ENCODE peak calls at places on chromosome 15, in seven cellular contexts. A is sigmoid colon, X is B cell, M is WTC11, R is psoas muscle, P is A549, K is PC-9. T is an unnamed sample.

GRCh38 chr15:35442734-35443133 is 103.2 kb downstream of the DPH6 start:
- DNase-seq in A (no peak), X (no peak), M (no peak), R (no peak), P (no peak), K (no peak), T (no peak)

GRCh38 chr15:32825219-32825618 is 107.4 kb downstream of the GREM1 start:
- DNase-seq in A (no peak), X (no peak), M (no peak), R (no peak), P (no peak), K (no peak), T (no peak)

GRCh38 chr15:57640935-57641682 is 49.4 kb downstream of the MYZAP start:
- DNase-seq in A (no peak), X (no peak), M (peak), R (no peak), P (peak), K (no peak), T (peak)

GRCh38 chr15:88810449-88810848 is 7.2 kb downstream of the ACAN start:
- DNase-seq in A (no peak), X (no peak), M (no peak), R (no peak), P (no peak), K (no peak), T (no peak)

GRCh38 chr15:81749667-81750360 is 296.0 kb downstream of the MEX3B start:
- DNase-seq in A (no peak), X (no peak), M (no peak), R (no peak), P (no peak), K (no peak), T (no peak)

GRCh38 chr15:74776851-74777768 is 4.8 kb upstream of the CSK start:
- DNase-seq in A (no peak), X (peak), M (peak), R (no peak), P (no peak), K (no peak), T (peak)

GRCh38 chr15:101295607-101296225 is 668 bp upstream of the SNRPA1 start:
- DNase-seq in A (no peak), X (no peak), M (no peak), R (no peak), P (no peak), K (no peak), T (no peak)

GRCh38 chr15:64137226-64137833 is 14.2 kb upstream of the SNX22 start:
- DNase-seq in A (peak), X (peak), M (no peak), R (no peak), P (no peak), K (no peak), T (no peak)

GRCh38 chr15:91651251-91651650 is 202.3 kb upstream of the SLCO3A1 start:
- DNase-seq in A (no peak), X (no peak), M (no peak), R (no peak), P (no peak), K (no peak), T (no peak)

GRCh38 chr15:60720493-60721231 is 241.7 kb upstream of the ICE2 start:
- DNase-seq in A (no peak), X (no peak), M (no peak), R (no peak), P (no peak), K (no peak), T (peak)

GRCh38 chr15:80404057-80404718 is at the start of gene ARNT2:
- DNase-seq in A (no peak), X (no peak), M (peak), R (peak), P (peak), K (no peak), T (peak)

GRCh38 chr15:69902414-69903062 is 195.2 kb downstream of the TLE3 start:
- DNase-seq in A (no peak), X (no peak), M (no peak), R (no peak), P (no peak), K (no peak), T (no peak)
- TF ChIP-seq CTCF in A (no peak), X (no peak), M (no peak), R (no peak), P (no peak), K (no peak), T (no peak)

DNA sequence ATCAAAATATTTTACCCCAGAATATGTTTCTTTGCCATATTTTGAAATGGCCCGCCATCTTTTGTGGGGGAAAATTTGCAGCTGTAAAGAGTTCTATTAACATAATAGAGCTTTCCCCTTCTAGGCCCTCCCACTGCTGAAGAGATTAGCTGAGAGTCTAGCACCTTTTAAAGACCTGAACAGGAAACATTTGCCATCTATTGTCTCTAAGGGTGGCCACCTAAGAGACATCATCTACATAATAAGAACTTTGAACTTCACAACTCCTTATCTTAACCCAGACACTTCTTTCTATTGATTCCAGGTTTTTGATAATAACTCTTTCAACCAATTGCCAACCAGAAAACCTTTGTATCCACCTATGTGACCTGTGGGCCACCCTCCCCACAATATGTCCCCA is 54.7 kb upstream of the TRPM1 start:
- DNase-seq in A (no peak), X (no peak), M (no peak), R (no peak), P (no peak), K (no peak), T (no peak)
- TF ChIP-seq CTCF in A (no peak), X (no peak), M (no peak), R (no peak), P (no peak), K (no peak), T (no peak)

GRCh38 chr15:95829062-95829461 is 501.4 kb upstream of the NR2F2 start:
- DNase-seq in A (no peak), X (no peak), M (no peak), R (no peak), P (no peak), K (no peak), T (no peak)
- TF ChIP-seq CTCF in A (no peak), X (no peak), M (no peak), R (no peak), P (no peak), K (no peak), T (no peak)

DNA sequence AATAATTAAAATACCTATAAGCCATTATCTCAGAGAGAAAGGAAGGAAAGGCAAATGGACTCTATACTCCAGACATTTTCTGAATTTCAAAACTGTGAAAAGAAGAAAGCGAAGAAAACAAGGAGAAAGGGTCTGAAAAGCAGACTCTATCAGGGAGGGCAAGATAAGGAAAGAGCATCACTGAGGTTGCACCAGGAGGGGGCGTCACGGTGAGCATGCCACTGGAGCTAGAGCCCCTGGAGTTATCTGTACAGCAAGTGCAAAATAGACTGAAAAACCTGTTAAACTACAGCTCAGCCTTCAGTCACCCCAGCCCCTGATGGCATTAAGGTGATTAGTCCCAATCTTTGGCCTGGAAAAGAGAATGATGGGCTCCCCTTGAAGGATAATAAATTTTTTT is 514.3 kb downstream of the GABRG3 start:
- DNase-seq in A (no peak), X (no peak), M (no peak), R (no peak), P (no peak), K (no peak), T (no peak)
- TF ChIP-seq CTCF in A (no peak), X (no peak), M (no peak), R (no peak), P (no peak), K (no peak), T (no peak)

DNA sequence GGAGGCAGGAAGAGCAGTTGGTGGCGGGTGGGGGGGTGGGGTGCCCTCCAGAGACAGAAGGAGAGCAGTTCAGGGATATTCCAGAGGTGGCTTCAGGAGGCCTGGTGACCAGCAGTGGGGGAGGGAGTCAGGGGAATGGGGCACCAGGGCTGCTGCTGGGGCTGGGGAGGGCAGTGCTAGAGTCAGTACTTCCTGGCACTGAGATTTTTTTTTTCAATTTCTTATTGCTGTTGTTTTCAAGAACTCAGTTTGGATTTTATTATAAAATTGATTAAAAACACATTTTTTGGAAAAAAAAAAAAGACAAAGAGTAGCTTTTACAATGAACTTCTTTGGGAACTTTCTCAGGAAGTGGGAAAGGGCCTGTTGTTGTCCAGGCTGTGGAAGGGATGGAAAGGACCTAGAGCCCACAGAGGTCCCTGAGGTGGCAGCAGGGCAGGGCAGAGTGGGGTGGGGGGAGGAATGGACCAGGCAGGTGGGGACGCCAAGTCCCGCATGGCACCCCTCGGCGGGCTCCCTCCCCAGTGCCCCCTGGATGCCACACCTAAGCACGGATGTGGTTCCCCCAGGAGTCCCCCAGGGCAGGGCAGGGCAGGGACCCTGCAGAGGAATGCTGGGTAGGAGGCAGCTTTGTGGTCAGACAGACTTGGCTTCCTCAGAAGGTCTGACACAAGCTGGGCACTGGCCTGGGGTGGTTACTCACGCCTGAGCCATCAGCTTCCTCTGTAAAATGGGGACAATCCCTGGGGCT is 8.5 kb upstream of the ANPEP start:
- DNase-seq in A (no peak), X (no peak), M (no peak), R (no peak), P (no peak), K (peak), T (no peak)
- TF ChIP-seq CTCF in A (no peak), X (no peak), M (no peak), R (no peak), P (no peak), K (no peak), T (no peak)